ENCODE peak calls at places on chromosomes 5 and 9, in nine cellular contexts. I is NCI-H1105, H is aorta, Y is lower lobe of right lung, U is NAMALWA, O is NCI-H2107, S is caudate nucleus, F is left colon, X is NCI-H1417. B is an unnamed sample.

GRCh38 chr5:68313336-68313735 is 97.8 kb downstream of the PIK3R1 start:
- DNase-seq in I (no peak), H (no peak), Y (no peak), U (no peak), O (no peak), S (no peak), F (no peak), X (no peak), B (no peak)

GRCh38 chr5:150077996-150078801 is 8.2 kb downstream of the CSF1R start:
- DNase-seq in I (no peak), H (peak), Y (no peak), U (no peak), O (no peak), S (no peak), F (no peak), X (no peak), B (no peak)

GRCh38 chr9:86741311-86742215 is 205.7 kb downstream of the GAS1 start:
- DNase-seq in I (no peak), H (no peak), Y (no peak), U (no peak), O (no peak), S (no peak), F (no peak), X (no peak), B (peak)

GRCh38 chr9:113026200-113026599 is 14.2 kb upstream of the ZNF883 start:
- DNase-seq in I (no peak), H (no peak), Y (no peak), U (no peak), O (no peak), S (no peak), F (no peak), X (no peak), B (peak)

GRCh38 chr9:109745335-109746283 is 34.4 kb upstream of the PALM2AKAP2 start:
- DNase-seq in I (peak), H (peak), Y (peak), U (no peak), O (no peak), S (no peak), F (peak), X (no peak), B (peak)

GRCh38 chr9:13324988-13325387 is 45.5 kb upstream of the MPDZ start:
- DNase-seq in I (no peak), H (no peak), Y (no peak), U (no peak), O (no peak), S (no peak), F (no peak), X (no peak), B (peak)

GRCh38 chr5:116418016-116418415 is 156.6 kb downstream of the SEMA6A start:
- DNase-seq in I (no peak), H (no peak), Y (no peak), U (no peak), O (no peak), S (no peak), F (no peak), X (no peak), B (no peak)

GRCh38 chr5:111973946-111974345 is 217.0 kb upstream of the NREP start:
- DNase-seq in I (no peak), H (no peak), Y (no peak), U (no peak), O (no peak), S (no peak), F (no peak), X (no peak), B (no peak)

GRCh38 chr9:109683521-109683920 is 96.5 kb upstream of the PALM2AKAP2 start:
- DNase-seq in I (no peak), H (no peak), Y (no peak), U (no peak), O (no peak), S (no peak), F (no peak), X (no peak), B (peak)

GRCh38 chr5:9545301-9545958 is 445 bp downstream of the SEMA5A start:
- DNase-seq in I (no peak), H (peak), Y (peak), U (no peak), O (no peak), S (no peak), F (peak), X (no peak), B (no peak)

GRCh38 chr5:91556-92263 is at the start of gene PLEKHG4B:
- DNase-seq in I (peak), H (no peak), Y (no peak), U (no peak), O (peak), S (no peak), F (peak), X (no peak), B (no peak)

GRCh38 chr5:147168578-147169327 is 66.1 kb upstream of the STK32A start:
- DNase-seq in I (no peak), H (no peak), Y (no peak), U (no peak), O (no peak), S (no peak), F (no peak), X (no peak), B (peak)

B was measured in bronchial epithelial cell.